ENCODE peak calls at places on chromosomes 1 and 21, in ten cellular contexts. O is WTC11, W is GM10248, R is bronchial epithelial cell, S is uterus, P is heart right ventricle, U is HFF-Myc, E is omental fat pad, M is psoas muscle, X is Caco-2. Q is an unnamed sample.

GRCh38 chr1:8712413-8713229 is 104.8 kb downstream of the RERE start:
- DNase-seq in O (no peak), W (no peak), R (peak), S (no peak), P (no peak), U (peak), E (no peak), M (no peak), X (no peak), Q (no peak)

GRCh38 chr1:233543338-233544255 is 70.3 kb upstream of the KCNK1 start:
- DNase-seq in O (no peak), W (no peak), R (peak), S (peak), P (no peak), U (peak), E (no peak), M (no peak), X (no peak), Q (no peak)

GRCh38 chr1:99887890-99888289 is 37.7 kb downstream of the AGL start:
- DNase-seq in O (no peak), W (no peak), R (no peak), S (no peak), P (no peak), U (no peak), E (no peak), M (no peak), X (no peak), Q (no peak)

GRCh38 chr1:200971955-200972711 is 51.4 kb downstream of the KIF21B start:
- DNase-seq in O (peak), W (peak), R (peak), S (peak), P (peak), U (no peak), E (peak), M (peak), X (peak), Q (no peak)

GRCh38 chr1:187631984-187632383 is 803.2 kb downstream of the PLA2G4A start:
- DNase-seq in O (no peak), W (no peak), R (no peak), S (no peak), P (no peak), U (no peak), E (no peak), M (no peak), X (no peak), Q (no peak)

GRCh38 chr1:101142244-101142643 is 94.6 kb upstream of the S1PR1 start:
- DNase-seq in O (no peak), W (no peak), R (no peak), S (no peak), P (no peak), U (no peak), E (no peak), M (no peak), X (no peak), Q (no peak)

GRCh38 chr1:239306426-239306825 is 79.9 kb upstream of the CHRM3 start:
- DNase-seq in O (no peak), W (no peak), R (no peak), S (no peak), P (no peak), U (no peak), E (no peak), M (no peak), X (no peak), Q (no peak)

GRCh38 chr21:43667191-43667904 is 8.0 kb downstream of the RRP1B start:
- DNase-seq in O (no peak), W (no peak), R (peak), S (no peak), P (no peak), U (no peak), E (no peak), M (no peak), X (no peak), Q (no peak)

GRCh38 chr1:221961532-221962292 is 219.8 kb upstream of the DUSP10 start:
- DNase-seq in O (no peak), W (peak), R (peak), S (no peak), P (no peak), U (peak), E (no peak), M (no peak), X (no peak), Q (peak)

GRCh38 chr21:46648539-46648938 is 13.1 kb downstream of the PRMT2 start:
- DNase-seq in O (no peak), W (no peak), R (no peak), S (no peak), P (no peak), U (no peak), E (no peak), M (no peak), X (no peak), Q (no peak)

GRCh38 chr1:15573477-15573876 is 11.4 kb downstream of the AGMAT start:
- DNase-seq in O (no peak), W (no peak), R (peak), S (no peak), P (no peak), U (no peak), E (peak), M (no peak), X (no peak), Q (no peak)

GRCh38 chr1:228016653-228017355 is 10.0 kb downstream of the WNT3A start:
- DNase-seq in O (no peak), W (peak), R (no peak), S (no peak), P (peak), U (no peak), E (no peak), M (no peak), X (no peak), Q (no peak)

GRCh38 chr1:228013322-228014234 is 6.8 kb downstream of the WNT3A start:
- DNase-seq in O (no peak), W (peak), R (peak), S (peak), P (peak), U (no peak), E (no peak), M (peak), X (no peak), Q (no peak)

GRCh38 chr1:228016181-228016510 is 9.3 kb downstream of the WNT3A start:
- DNase-seq in O (no peak), W (peak), R (no peak), S (no peak), P (no peak), U (no peak), E (no peak), M (no peak), X (no peak), Q (no peak)

GRCh38 chr1:228014235-228014930 is 7.6 kb downstream of the WNT3A start:
- DNase-seq in O (no peak), W (peak), R (peak), S (peak), P (peak), U (no peak), E (no peak), M (peak), X (no peak), Q (no peak)

DNA sequence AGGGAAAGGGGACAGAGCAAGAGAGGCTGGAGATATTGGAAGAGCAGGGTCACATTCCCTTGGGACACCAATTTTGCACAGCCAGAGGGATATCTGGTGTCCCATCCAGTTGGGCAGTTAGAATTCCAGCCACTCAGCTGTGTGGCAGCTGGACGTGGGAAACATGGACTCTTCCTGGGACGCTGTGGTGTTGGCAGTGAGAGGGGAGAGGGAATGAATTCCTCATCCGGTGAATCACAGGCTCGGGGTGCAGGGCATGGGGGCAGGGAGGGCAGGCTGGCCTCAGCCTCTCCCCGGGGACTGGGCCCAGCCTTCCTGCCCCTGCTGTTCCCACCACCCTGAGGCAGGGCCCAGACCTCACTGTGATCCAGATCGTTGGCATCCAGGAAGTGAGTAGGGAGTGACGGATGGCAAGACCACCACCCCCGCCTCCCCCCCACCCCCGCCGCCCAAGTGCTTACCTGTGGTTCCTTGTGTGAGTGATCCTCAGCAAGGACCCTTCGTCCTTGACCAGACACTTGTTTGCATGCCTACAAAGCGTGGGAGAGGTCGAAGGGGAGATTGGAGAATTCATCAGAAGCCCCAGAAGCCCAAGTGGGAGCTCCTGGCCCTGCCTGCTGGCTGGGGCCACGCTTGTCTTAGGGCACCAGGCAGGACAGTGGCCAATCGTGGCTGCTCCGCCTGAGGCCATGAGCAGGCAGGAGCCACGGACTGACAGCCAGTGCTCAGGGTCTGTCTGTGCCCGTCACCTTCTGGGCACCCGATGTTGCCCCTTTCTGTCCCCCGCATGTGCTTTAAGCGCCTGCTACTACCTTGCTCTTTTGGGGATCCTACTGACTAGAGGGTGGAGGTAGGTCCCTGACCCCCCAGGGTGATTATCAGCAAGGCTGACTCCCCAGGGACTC is 8.7 kb downstream of the WNT3A start:
- DNase-seq in O (peak), W (peak), R (peak), S (no peak), P (peak), U (no peak), E (no peak), M (peak), X (peak), Q (no peak)
- TF ChIP-seq CTCF in O (no peak), W (no peak), R (no peak), S (no peak), P (no peak), U (no peak), E (no peak), M (no peak), X (no peak), Q (no peak)

GRCh38 chr1:248810000-248810726 is 15.6 kb downstream of the SH3BP5L start:
- DNase-seq in O (no peak), W (no peak), R (no peak), S (no peak), P (no peak), U (no peak), E (no peak), M (no peak), X (no peak), Q (no peak)

GRCh38 chr1:248812736-248813425 is 12.8 kb downstream of the SH3BP5L start:
- DNase-seq in O (no peak), W (no peak), R (no peak), S (no peak), P (no peak), U (no peak), E (no peak), M (no peak), X (no peak), Q (no peak)

GRCh38 chr1:248810727-248811513 is 14.8 kb downstream of the SH3BP5L start:
- DNase-seq in O (no peak), W (no peak), R (no peak), S (no peak), P (peak), U (no peak), E (no peak), M (peak), X (no peak), Q (no peak)

GRCh38 chr1:248813546-248813945 is 12.2 kb downstream of the SH3BP5L start:
- DNase-seq in O (no peak), W (no peak), R (no peak), S (no peak), P (no peak), U (no peak), E (no peak), M (no peak), X (no peak), Q (no peak)

GRCh38 chr1:248811514-248812490 is 13.9 kb downstream of the SH3BP5L start:
- DNase-seq in O (peak), W (no peak), R (no peak), S (no peak), P (no peak), U (no peak), E (no peak), M (no peak), X (no peak), Q (no peak)
- TF ChIP-seq CTCF in O (no peak), W (peak), R (no peak), S (no peak), P (no peak), U (no peak), E (no peak), M (no peak), X (no peak), Q (peak)

GRCh38 chr1:110963666-110964399 is at the start of gene LRIF1:
- DNase-seq in O (peak), W (peak), R (peak), S (peak), P (peak), U (peak), E (peak), M (peak), X (peak), Q (peak)
- TF ChIP-seq CTCF in O (no peak), W (peak), R (peak), S (peak), P (peak), U (peak), E (no peak), M (peak), X (peak), Q (peak)

DNA sequence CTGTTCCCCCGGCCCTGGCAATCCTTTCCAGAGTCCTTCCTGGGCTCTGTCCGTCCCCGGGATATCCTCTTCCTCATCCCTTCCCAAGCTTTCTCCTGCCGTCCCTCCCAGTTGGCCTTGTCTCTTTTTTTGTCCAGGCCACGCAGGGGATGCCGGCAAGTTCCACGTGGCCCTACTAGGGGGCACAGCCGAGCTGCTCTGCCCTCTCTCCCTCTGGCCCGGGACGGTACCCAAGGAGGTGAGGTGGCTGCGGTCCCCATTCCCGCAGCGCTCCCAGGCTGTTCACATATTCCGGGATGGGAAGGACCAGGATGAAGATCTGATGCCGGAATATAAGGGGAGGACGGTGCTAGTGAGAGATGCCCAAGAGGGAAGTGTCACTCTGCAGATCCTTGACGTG is 13.4 kb upstream of the SVBP start:
- DNase-seq in O (peak), W (no peak), R (no peak), S (no peak), P (no peak), U (no peak), E (no peak), M (no peak), X (no peak), Q (no peak)
- TF ChIP-seq CTCF in O (no peak), W (no peak), R (no peak), S (no peak), P (no peak), U (no peak), E (no peak), M (no peak), X (no peak), Q (no peak)

DNA sequence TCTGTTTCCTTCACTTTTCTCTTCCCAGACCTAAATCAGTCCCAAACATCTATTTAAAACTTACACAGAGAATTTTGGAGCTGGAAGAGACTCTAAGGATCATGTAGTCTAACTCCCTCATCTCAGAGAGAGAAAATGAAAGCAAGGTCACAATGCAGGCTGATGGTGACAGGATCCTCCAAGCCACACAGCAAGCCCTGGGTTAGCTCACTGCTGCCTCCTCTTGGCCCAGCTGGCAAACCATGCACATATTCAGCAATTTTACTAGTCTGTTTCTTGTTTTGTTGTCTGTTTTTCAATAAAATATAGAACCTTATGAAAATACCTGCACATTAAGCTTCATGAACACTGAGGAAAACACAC is 27.7 kb upstream of the LY9 start:
- DNase-seq in O (peak), W (peak), R (peak), S (no peak), P (peak), U (no peak), E (no peak), M (peak), X (no peak), Q (peak)
- TF ChIP-seq CTCF in O (peak), W (peak), R (peak), S (no peak), P (peak), U (no peak), E (no peak), M (no peak), X (no peak), Q (peak)

GRCh38 chr1:183674339-183674738 is 21.2 kb upstream of the APOBEC4 start:
- DNase-seq in O (no peak), W (no peak), R (no peak), S (no peak), P (no peak), U (no peak), E (no peak), M (no peak), X (no peak), Q (no peak)

GRCh38 chr1:183675883-183676282 is 22.8 kb upstream of the APOBEC4 start:
- DNase-seq in O (no peak), W (no peak), R (no peak), S (no peak), P (no peak), U (no peak), E (no peak), M (no peak), X (no peak), Q (no peak)

GRCh38 chr1:183675381-183675780 is 22.3 kb upstream of the APOBEC4 start:
- DNase-seq in O (no peak), W (no peak), R (peak), S (no peak), P (no peak), U (no peak), E (no peak), M (no peak), X (no peak), Q (no peak)

GRCh38 chr1:183673605-183674150 is 20.6 kb upstream of the APOBEC4 start:
- DNase-seq in O (no peak), W (no peak), R (no peak), S (no peak), P (no peak), U (no peak), E (no peak), M (no peak), X (no peak), Q (no peak)

DNA sequence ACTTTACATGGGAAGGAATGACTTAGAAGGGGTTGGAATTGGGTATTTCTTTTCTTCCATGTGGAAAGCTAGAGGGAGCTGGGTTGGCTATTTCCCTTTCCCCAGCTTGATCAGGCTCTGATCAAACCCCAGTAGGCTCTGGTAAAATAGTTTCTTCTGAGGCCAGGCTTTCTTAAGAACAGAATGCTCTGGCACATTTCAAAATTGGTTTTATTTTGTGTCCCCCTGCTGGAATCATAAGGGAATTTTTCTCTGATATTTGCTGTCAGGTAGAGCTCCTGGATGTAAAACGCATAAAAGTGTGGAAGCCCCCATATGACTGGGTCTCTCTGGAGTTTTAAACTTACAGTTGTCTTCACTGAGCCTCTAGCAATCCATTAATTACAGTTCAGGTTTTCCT is 17.1 kb upstream of the APOBEC4 start:
- DNase-seq in O (no peak), W (no peak), R (peak), S (no peak), P (no peak), U (no peak), E (no peak), M (no peak), X (no peak), Q (no peak)
- TF ChIP-seq CTCF in O (no peak), W (no peak), R (peak), S (no peak), P (no peak), U (no peak), E (no peak), M (no peak), X (no peak), Q (no peak)

GRCh38 chr1:196143602-196144342 is 464.5 kb downstream of the KCNT2 start:
- DNase-seq in O (peak), W (no peak), R (no peak), S (no peak), P (no peak), U (no peak), E (no peak), M (no peak), X (no peak), Q (no peak)
- TF ChIP-seq CTCF in O (no peak), W (no peak), R (no peak), S (no peak), P (no peak), U (peak), E (no peak), M (no peak), X (no peak), Q (no peak)

GRCh38 chr1:112676543-112676942 is 2.1 kb downstream of the MOV10 start:
- DNase-seq in O (no peak), W (no peak), R (no peak), S (no peak), P (no peak), U (no peak), E (no peak), M (no peak), X (no peak), Q (no peak)

GRCh38 chr1:112675728-112676381 is 1.4 kb downstream of the MOV10 start:
- DNase-seq in O (no peak), W (no peak), R (no peak), S (no peak), P (no peak), U (no peak), E (no peak), M (no peak), X (no peak), Q (no peak)

GRCh38 chr1:112673589-112674439 is 645 bp upstream of the MOV10 start:
- DNase-seq in O (no peak), W (no peak), R (peak), S (no peak), P (no peak), U (no peak), E (no peak), M (no peak), X (no peak), Q (no peak)

GRCh38 chr1:112674440-112674985 is at the start of gene MOV10:
- DNase-seq in O (peak), W (peak), R (peak), S (peak), P (peak), U (no peak), E (no peak), M (peak), X (peak), Q (peak)

GRCh38 chr1:112674986-112675727 is 698 bp downstream of the MOV10 start:
- DNase-seq in O (peak), W (peak), R (no peak), S (peak), P (peak), U (no peak), E (no peak), M (peak), X (no peak), Q (no peak)
- TF ChIP-seq CTCF in O (no peak), W (peak), R (peak), S (peak), P (no peak), U (no peak), E (no peak), M (peak), X (no peak), Q (no peak)